ENCODE peak calls at places on chromosome 21, in seven cellular contexts. L, Z, A, D, M, K and F are unnamed samples.

GRCh38 chr21:34004984-34005383 is 68.4 kb upstream of the MRPS6 start:
- DNase-seq in D (no peak), A (no peak), M (peak), K (peak), Z (no peak), L (no peak), F (no peak)

GRCh38 chr21:33908760-33909159 is 6.8 kb downstream of the ATP5PO start:
- DNase-seq in A (no peak), D (no peak), Z (no peak), K (no peak), L (no peak), M (no peak), F (no peak)

GRCh38 chr21:42063578-42064521 is 7.3 kb upstream of the UMODL1 start:
- DNase-seq in K (no peak), A (peak), L (no peak), Z (no peak), M (no peak), D (peak), F (peak)

GRCh38 chr21:44872568-44873355 is 728 bp downstream of the PTTG1IP start:
- DNase-seq in L (no peak), Z (peak), K (peak), A (no peak), M (peak), D (no peak), F (peak)

GRCh38 chr21:39107739-39108138 is 75.5 kb downstream of the PSMG1 start:
- DNase-seq in D (no peak), L (no peak), M (no peak), K (no peak), Z (no peak), A (no peak), F (no peak)

GRCh38 chr21:42013901-42014300 is 3.7 kb upstream of the ZBTB21 start:
- DNase-seq in A (no peak), M (no peak), K (no peak), Z (no peak), D (peak), L (no peak), F (no peak)

GRCh38 chr21:44980562-44981489 is 41.0 kb downstream of the SLX9 start:
- DNase-seq in Z (no peak), M (no peak), A (no peak), K (no peak), L (no peak), D (no peak), F (no peak)

GRCh38 chr21:15022608-15023261 is 42.1 kb downstream of the NRIP1 start:
- DNase-seq in L (no peak), K (no peak), Z (no peak), A (peak), M (no peak), D (no peak), F (peak)

GRCh38 chr21:14685568-14685967 is 139.5 kb upstream of the SAMSN1 start:
- DNase-seq in K (peak), M (no peak), L (no peak), Z (no peak), A (no peak), D (no peak), F (no peak)

GRCh38 chr21:33033961-33034413 is 8.3 kb downstream of the OLIG2 start:
- DNase-seq in A (no peak), K (no peak), D (no peak), M (no peak), L (no peak), Z (no peak), F (no peak)

GRCh38 chr21:42845296-42845965 is 33.9 kb downstream of the WDR4 start:
- DNase-seq in K (peak), D (no peak), A (no peak), L (peak), Z (no peak), M (peak), F (no peak)

GRCh38 chr21:44618909-44619308 is 7.0 kb downstream of the KRTAP10-8 start:
- DNase-seq in L (no peak), Z (no peak), D (no peak), A (no peak), M (no peak), K (no peak), F (no peak)

GRCh38 chr21:39094087-39094785 is 89.0 kb downstream of the PSMG1 start:
- DNase-seq in D (no peak), A (no peak), L (no peak), M (no peak), Z (no peak), K (peak), F (no peak)

GRCh38 chr21:44666401-44667320 is at the start of gene KRTAP12-2:
- DNase-seq in K (no peak), L (peak), D (peak), A (peak), M (peak), Z (no peak), F (peak)

GRCh38 chr21:37139902-37140301 is 66.8 kb downstream of the TTC3 start:
- DNase-seq in M (no peak), A (no peak), K (no peak), Z (peak), D (no peak), L (no peak), F (no peak)

GRCh38 chr21:16587141-16587570 is 857.4 kb downstream of the USP25 start:
- DNase-seq in K (peak), D (peak), Z (no peak), A (peak), L (peak), M (peak), F (peak)

GRCh38 chr21:20783611-20784010 is 214.6 kb upstream of the NCAM2 start:
- DNase-seq in K (no peak), M (no peak), A (no peak), Z (no peak), D (no peak), L (no peak), F (no peak)

GRCh38 chr21:42760977-42761751 is 107.7 kb downstream of the PDE9A start:
- DNase-seq in Z (no peak), L (peak), K (no peak), M (peak), D (peak), A (no peak), F (no peak)

GRCh38 chr21:16913010-16913409 is 599.8 kb upstream of the CXADR start:
- DNase-seq in K (no peak), A (peak), D (no peak), L (no peak), Z (no peak), M (no peak), F (peak)

GRCh38 chr21:26391166-26391565 is 181.9 kb downstream of the CYYR1 start:
- DNase-seq in M (no peak), D (no peak), A (peak), L (no peak), K (peak), Z (no peak), F (peak)

GRCh38 chr21:46081862-46082637 is 15.9 kb upstream of the COL6A2 start:
- DNase-seq in A (no peak), D (no peak), L (no peak), Z (no peak), K (no peak), M (no peak), F (no peak)

GRCh38 chr21:31731112-31731801 is 661 bp downstream of the SCAF4 start:
- DNase-seq in M (peak), Z (peak), K (no peak), D (peak), L (no peak), A (no peak), F (no peak)

GRCh38 chr21:37986751-37987399 is 70.6 kb upstream of the KCNJ6 start:
- DNase-seq in M (no peak), K (peak), Z (no peak), D (peak), L (peak), A (no peak), F (no peak)

GRCh38 chr21:21851657-21852056 is 853.4 kb downstream of the NCAM2 start:
- DNase-seq in L (no peak), Z (no peak), K (no peak), M (no peak), A (peak), D (no peak), F (peak)

GRCh38 chr21:42654179-42654912 is 925 bp downstream of the PDE9A start:
- DNase-seq in L (peak), M (no peak), A (no peak), K (peak), Z (peak), D (peak), F (no peak)

GRCh38 chr21:44477131-44477530 is 21.8 kb downstream of the LRRC3 start:
- DNase-seq in A (no peak), L (no peak), Z (no peak), K (no peak), M (no peak), D (no peak), F (no peak)

GRCh38 chr21:30257773-30258172 is 25.0 kb downstream of the KRTAP24-1 start:
- DNase-seq in M (no peak), K (no peak), A (peak), D (no peak), L (no peak), Z (peak), F (peak)

GRCh38 chr21:38041493-38041892 is 125.2 kb upstream of the KCNJ6 start:
- DNase-seq in Z (no peak), A (no peak), D (no peak), K (no peak), L (no peak), M (no peak), F (no peak)

GRCh38 chr21:17441370-17441769 is 71.5 kb upstream of the CXADR start:
- DNase-seq in A (peak), L (peak), Z (no peak), D (peak), K (peak), M (no peak), F (peak)

GRCh38 chr21:35510294-35510693 is 461.2 kb upstream of the RUNX1 start:
- DNase-seq in L (no peak), A (peak), M (no peak), D (no peak), K (no peak), Z (no peak), F (peak)

GRCh38 chr21:36992671-36993070 is 13.8 kb upstream of the RIPPLY3 start:
- DNase-seq in M (no peak), K (no peak), L (no peak), Z (no peak), D (no peak), A (no peak), F (no peak)

GRCh38 chr21:39189857-39190604 is 6.8 kb upstream of the PSMG1 start:
- DNase-seq in M (no peak), A (peak), Z (no peak), D (no peak), K (no peak), L (no peak), F (peak)

GRCh38 chr21:42721341-42721824 is 68.0 kb downstream of the PDE9A start:
- DNase-seq in D (no peak), K (no peak), L (no peak), A (no peak), Z (no peak), M (no peak), F (no peak)

GRCh38 chr21:41763996-41764395 is 2.9 kb downstream of the RIPK4 start:
- DNase-seq in M (no peak), L (no peak), D (no peak), A (no peak), Z (no peak), K (no peak), F (no peak)

GRCh38 chr21:45551316-45551715 is 9.1 kb upstream of the SLC19A1 start:
- DNase-seq in D (no peak), K (no peak), L (no peak), Z (no peak), A (peak), M (no peak), F (peak)

GRCh38 chr21:27534211-27534610 is 567.3 kb upstream of the ADAMTS5 start:
- DNase-seq in D (no peak), M (no peak), K (no peak), L (no peak), Z (no peak), A (no peak), F (no peak)

GRCh38 chr21:36813071-36813470 is 114.2 kb downstream of the SIM2 start:
- DNase-seq in A (no peak), Z (no peak), M (no peak), D (no peak), L (no peak), K (no peak), F (no peak)